ENCODE peak calls at places on chromosomes 12 and 14, in five cellular contexts. N is neural progenitor cell, B is pancreas, C is hepatocyte, U is HCT116. Y is an unnamed sample.

GRCh38 chr12:27969901-27970390 is 2.6 kb downstream of the PTHLH start:
- DNase-seq in B (peak; percentile 60), N (peak; percentile 90), U (peak; percentile 45), C (peak; percentile 76), Y (no peak)

GRCh38 chr14:33967138-33967537 is 16.3 kb upstream of the EGLN3 start:
- DNase-seq in C (no peak), B (no peak), U (no peak), N (no peak), Y (no peak)

GRCh38 chr12:68932701-68933563 is at the start of gene CPM:
- DNase-seq in N (peak; percentile 86), U (no peak), B (peak; percentile 69), C (peak; percentile 90), Y (no peak)

GRCh38 chr14:68548194-68549056 is 244.4 kb downstream of the ZFP36L1 start:
- DNase-seq in U (peak; percentile 82), N (peak; percentile 68), C (peak; percentile 86), B (peak; percentile 44), Y (peak; percentile 88)

GRCh38 chr14:38790916-38791315 is 312.1 kb downstream of the SEC23A start:
- DNase-seq in B (no peak), C (no peak), U (no peak), N (no peak), Y (no peak)

GRCh38 chr12:93570552-93571359 is 1.7 kb upstream of the SOCS2 start:
- DNase-seq in U (peak; percentile 89), B (peak; percentile 91), N (peak; percentile 97), C (peak; percentile 98), Y (peak; percentile 81)

GRCh38 chr12:53560386-53560785 is 53.1 kb upstream of the NPFF start:
- DNase-seq in U (no peak), N (no peak), C (no peak), B (no peak), Y (no peak)

GRCh38 chr12:18476866-18477265 is 215.5 kb downstream of the PIK3C2G start:
- DNase-seq in C (no peak), B (no peak), N (peak; percentile 34), U (no peak), Y (no peak)

GRCh38 chr12:2244013-2244861 is 191.4 kb downstream of the CACNA1C start:
- DNase-seq in N (peak; percentile 76), C (peak; percentile 76), U (peak; percentile 2), B (no peak), Y (no peak)

GRCh38 chr12:124435806-124436345 is 131.5 kb downstream of the NCOR2 start:
- DNase-seq in C (no peak), B (no peak), U (no peak), N (no peak), Y (no peak)

GRCh38 chr12:79688376-79689040 is 2.3 kb downstream of the PAWR start:
- DNase-seq in B (no peak), N (no peak), C (no peak), U (no peak), Y (no peak)

GRCh38 chr12:12722351-12723146 is 5.4 kb downstream of the CDKN1B start:
- DNase-seq in B (no peak), U (no peak), C (no peak), N (no peak), Y (no peak)

GRCh38 chr12:30700216-30700900 is 4.7 kb upstream of the IPO8 start:
- DNase-seq in C (no peak), U (no peak), B (no peak), N (no peak), Y (no peak)

GRCh38 chr14:62126885-62127478 is 364.8 kb downstream of the SNAPC1 start:
- DNase-seq in C (peak; percentile 61), U (peak; percentile 40), B (no peak), N (peak; percentile 66), Y (no peak)

GRCh38 chr14:81516941-81517797 is 16.5 kb downstream of the SEL1L start:
- DNase-seq in B (no peak), N (peak; percentile 32), C (peak; percentile 79), U (no peak), Y (no peak)

GRCh38 chr12:34393086-34393820 is 371.0 kb downstream of the ALG10 start:
- DNase-seq in N (no peak), B (no peak), U (no peak), C (no peak), Y (no peak)

GRCh38 chr12:14774074-14774943 is 29.0 kb downstream of the WBP11 start:
- DNase-seq in B (peak; percentile 95), N (peak; percentile 97), U (peak; percentile 74), C (peak; percentile 98), Y (peak; percentile 94)

GRCh38 chr12:67355428-67356385 is 86.5 kb downstream of the CAND1 start:
- DNase-seq in B (no peak), U (peak; percentile 34), N (peak; percentile 79), C (peak; percentile 73), Y (no peak)

GRCh38 chr12:96237465-96238077 is 43.4 kb downstream of the ELK3 start:
- DNase-seq in U (no peak), C (no peak), N (no peak), B (no peak), Y (peak; percentile 39)

GRCh38 chr12:99128246-99128645 is 483.2 kb downstream of the APAF1 start:
- DNase-seq in N (no peak), C (no peak), B (no peak), U (no peak), Y (no peak)

GRCh38 chr14:92362781-92363235 is 39.8 kb downstream of the SLC24A4 start:
- DNase-seq in U (no peak), C (no peak), N (no peak), B (no peak), Y (peak; percentile 38)

GRCh38 chr12:92735131-92735721 is 32.4 kb downstream of the PLEKHG7 start:
- DNase-seq in B (no peak), N (no peak), C (peak; percentile 38), U (no peak), Y (no peak)

GRCh38 chr14:49768301-49769121 is 558 bp downstream of the KLHDC2 start:
- DNase-seq in C (peak; percentile 80), N (peak; percentile 70), B (peak; percentile 50), U (peak; percentile 18), Y (peak; percentile 4)

GRCh38 chr12:44286336-44286735 is 450.5 kb downstream of the TMEM117 start:
- DNase-seq in U (no peak), C (no peak), B (no peak), N (no peak), Y (no peak)

GRCh38 chr12:15014708-15015107 is 41.9 kb downstream of the PDE6H start:
- DNase-seq in C (no peak), B (no peak), U (no peak), N (no peak), Y (no peak)

DNA sequence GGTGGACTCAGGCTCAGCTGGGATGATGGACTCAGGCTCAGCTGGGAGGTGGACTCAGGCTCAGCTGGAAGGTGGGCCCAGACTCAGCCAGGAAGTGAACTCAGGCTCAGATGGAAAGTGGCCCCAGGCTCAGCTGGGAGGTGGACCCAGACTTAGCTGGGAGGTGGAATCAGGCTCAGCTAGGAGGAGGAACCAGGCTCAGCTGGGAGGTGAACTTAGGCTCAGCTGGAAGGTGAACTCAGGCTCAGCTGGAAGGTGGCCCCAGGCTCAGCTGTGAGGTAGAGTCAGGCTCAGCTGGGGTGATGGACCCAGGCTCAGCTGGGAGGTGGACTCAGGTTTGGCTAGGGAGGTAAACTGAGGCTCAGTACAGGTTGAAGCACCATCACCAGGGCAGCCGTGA is 21.8 kb upstream of the C14orf180 start:
- DNase-seq in B (no peak), U (no peak), C (no peak), N (no peak), Y (no peak)
- H3K27me3 ChIP-seq in B (no peaks in the 10 kb centered on the region), U (peaks cover 6% of the 10 kb centered on the region), C (no peaks in the 10 kb centered on the region), N (no peaks in the 10 kb centered on the region), Y (no peaks in the 10 kb centered on the region)

DNA sequence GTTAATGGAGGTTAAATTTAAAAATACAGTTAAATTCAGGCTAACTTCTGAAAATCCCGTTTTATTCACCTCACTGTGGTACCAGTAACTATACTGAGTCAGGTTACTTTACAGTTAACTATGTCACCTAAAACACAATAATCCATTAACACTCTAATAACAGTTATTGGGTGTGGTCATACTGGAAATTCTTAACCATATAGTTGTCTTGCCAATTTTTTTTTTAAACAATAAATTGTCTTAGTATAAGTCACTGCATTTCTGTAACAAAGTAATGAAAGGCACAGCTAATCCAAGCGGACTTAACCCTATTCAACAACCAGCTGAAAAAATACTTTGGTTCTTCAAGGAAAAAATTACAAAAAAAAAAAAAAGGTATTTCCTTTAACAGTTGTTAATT is 16.2 kb upstream of the PHLDA1 start:
- DNase-seq in C (no peak), N (no peak), U (no peak), B (no peak), Y (no peak)
- H3K36me3 ChIP-seq in C (peaks cover 7% of the 10 kb centered on the region), N (peaks cover 48% of the 10 kb centered on the region), U (peaks cover 17% of the 10 kb centered on the region), B (peaks cover 21% of the 10 kb centered on the region), Y (peaks cover 16% of the 10 kb centered on the region)

GRCh38 chr14:94775082-94775874 is 5.4 kb upstream of the GSC start:
- DNase-seq in B (no peak), C (no peak), U (no peak), N (peak; percentile 69), Y (no peak)
- H3K27me3 ChIP-seq in B (no peaks in the 10 kb centered on the region), C (peaks cover 88% of the 10 kb centered on the region), U (peaks cover 7% of the 10 kb centered on the region), N (peaks cover 100% of the 10 kb centered on the region), Y (peaks cover 23% of the 10 kb centered on the region)

GRCh38 chr12:131941116-131941986 is 8.4 kb upstream of the EP400 start:
- DNase-seq in C (no peak), U (no peak), B (no peak), N (no peak), Y (no peak)

GRCh38 chr12:131940121-131940520 is 9.6 kb upstream of the EP400 start:
- DNase-seq in B (no peak), U (no peak), C (no peak), N (no peak), Y (no peak)

GRCh38 chr12:131942671-131943070 is 7.1 kb upstream of the EP400 start:
- DNase-seq in U (no peak), B (no peak), N (no peak), C (no peak), Y (no peak)

GRCh38 chr12:131943389-131943788 is 6.4 kb upstream of the EP400 start:
- DNase-seq in N (no peak), B (no peak), U (no peak), C (no peak), Y (no peak)

DNA sequence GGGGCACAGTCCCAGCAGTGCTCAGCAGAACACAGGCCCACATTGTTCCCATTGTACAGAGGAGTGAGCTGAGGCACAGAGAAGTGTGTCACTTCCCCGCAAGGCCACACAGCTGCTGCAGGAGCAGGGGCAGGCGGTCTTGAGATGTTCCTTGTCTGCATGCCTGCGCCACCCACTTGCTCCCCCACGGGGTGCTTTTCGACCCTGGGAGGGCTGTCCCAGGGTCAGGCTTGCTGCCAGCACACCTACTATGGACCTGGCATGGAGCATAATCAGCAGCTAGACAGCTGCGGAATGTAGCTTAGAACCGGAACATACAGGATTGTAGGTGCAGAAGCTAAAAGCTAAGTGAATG is 7.8 kb upstream of the EP400 start:
- DNase-seq in C (no peak), B (no peak), U (no peak), N (no peak), Y (no peak)
- H3K36me3 ChIP-seq in C (no peaks in the 10 kb centered on the region), B (peaks cover 7% of the 10 kb centered on the region), U (peaks cover 27% of the 10 kb centered on the region), N (no peaks in the 10 kb centered on the region), Y (peaks cover 19% of the 10 kb centered on the region)

GRCh38 chr14:52052289-52052943 is 16.4 kb downstream of the NID2 start:
- DNase-seq in B (no peak), C (no peak), U (no peak), N (no peak), Y (no peak)
- H3K27me3 ChIP-seq in B (no peaks in the 10 kb centered on the region), C (no peaks in the 10 kb centered on the region), U (no peaks in the 10 kb centered on the region), N (no peaks in the 10 kb centered on the region), Y (no peaks in the 10 kb centered on the region)

DNA sequence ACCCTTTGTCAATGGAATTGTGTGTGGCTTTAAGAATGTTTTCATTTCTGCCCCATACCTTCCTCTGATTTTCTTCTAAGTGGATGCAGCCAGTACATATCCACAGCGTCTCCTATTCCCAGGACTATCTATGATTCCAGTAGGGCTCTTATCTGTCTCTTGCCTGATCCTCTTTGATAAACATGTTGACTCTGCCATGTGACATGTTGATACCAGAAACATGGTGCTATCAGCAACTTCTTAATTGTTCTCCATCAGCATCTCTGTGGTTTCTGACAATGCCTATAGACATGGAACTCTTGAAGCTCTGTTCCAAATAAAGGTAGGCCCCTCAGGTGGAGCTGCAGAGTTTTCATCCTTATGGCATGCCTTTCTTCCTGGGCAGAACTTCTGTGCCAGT is 11.6 kb upstream of the OR4L1 start:
- DNase-seq in C (no peak), B (no peak), N (no peak), U (no peak), Y (no peak)
- H3K36me3 ChIP-seq in C (no peaks in the 10 kb centered on the region), B (no peaks in the 10 kb centered on the region), N (no peaks in the 10 kb centered on the region), U (no peaks in the 10 kb centered on the region), Y (no peaks in the 10 kb centered on the region)